ENCODE peak calls at places on chromosomes 4 and X, in six cellular contexts. One of them, this sample, is unnamed.

GRCh38 chr4:4668355-4669210 is 126.7 kb upstream of the STX18 start:
- DNase-seq in left cardiac atrium: no peak
- DNase-seq in Jurkat, Clone E6-1: no peak
- DNase-seq in EL: no peak
- DNase-seq in kidney glomerular epithelial cell: no peak
- DNase-seq in cerebellum: no peak
- DNase-seq in this sample: no peak

GRCh38 chr4:156512622-156513021 is 459.0 kb downstream of the PDGFC start:
- DNase-seq in left cardiac atrium: no peak
- DNase-seq in EL: no peak
- DNase-seq in Jurkat, Clone E6-1: no peak
- DNase-seq in cerebellum: no peak
- DNase-seq in kidney glomerular epithelial cell: no peak
- DNase-seq in this sample: peak; percentile 9

GRCh38 chr4:173294444-173294843 is 39.7 kb downstream of the HMGB2 start:
- DNase-seq in EL: no peak
- DNase-seq in cerebellum: no peak
- DNase-seq in kidney glomerular epithelial cell: no peak
- DNase-seq in left cardiac atrium: no peak
- DNase-seq in Jurkat, Clone E6-1: no peak
- DNase-seq in this sample: no peak

GRCh38 chr4:11624370-11624769 is 195.7 kb upstream of the HS3ST1 start:
- DNase-seq in cerebellum: no peak
- DNase-seq in kidney glomerular epithelial cell: no peak
- DNase-seq in left cardiac atrium: no peak
- DNase-seq in EL: no peak
- DNase-seq in Jurkat, Clone E6-1: no peak
- DNase-seq in this sample: no peak

GRCh38 chrX:723781-724180 is 93.2 kb downstream of the SHOX start:
- DNase-seq in cerebellum: no peak
- DNase-seq in kidney glomerular epithelial cell: no peak
- DNase-seq in EL: peak; percentile 19
- DNase-seq in Jurkat, Clone E6-1: no peak
- DNase-seq in left cardiac atrium: no peak
- DNase-seq in this sample: no peak

GRCh38 chr4:61277785-61278184 is 77.7 kb downstream of the ADGRL3 start:
- DNase-seq in EL: no peak
- DNase-seq in Jurkat, Clone E6-1: no peak
- DNase-seq in left cardiac atrium: no peak
- DNase-seq in cerebellum: peak; percentile 49
- DNase-seq in kidney glomerular epithelial cell: no peak
- DNase-seq in this sample: no peak

GRCh38 chr4:78870056-78870455 is 69.2 kb downstream of the PAQR3 start:
- DNase-seq in EL: no peak
- DNase-seq in Jurkat, Clone E6-1: no peak
- DNase-seq in cerebellum: no peak
- DNase-seq in kidney glomerular epithelial cell: no peak
- DNase-seq in left cardiac atrium: no peak
- DNase-seq in this sample: no peak

GRCh38 chrX:42673411-42673810 is 104.6 kb downstream of the PPP1R2C start:
- DNase-seq in EL: no peak
- DNase-seq in cerebellum: no peak
- DNase-seq in kidney glomerular epithelial cell: no peak
- DNase-seq in Jurkat, Clone E6-1: no peak
- DNase-seq in left cardiac atrium: no peak
- DNase-seq in this sample: no peak

GRCh38 chr4:154743683-154744340 is at the start of gene LRAT:
- DNase-seq in EL: no peak
- DNase-seq in left cardiac atrium: peak; percentile 54
- DNase-seq in Jurkat, Clone E6-1: no peak
- DNase-seq in cerebellum: peak; percentile 2
- DNase-seq in kidney glomerular epithelial cell: peak; percentile 44
- DNase-seq in this sample: no peak

GRCh38 chr4:87865288-87865687 is 32.5 kb downstream of the MEPE start:
- DNase-seq in EL: no peak
- DNase-seq in left cardiac atrium: no peak
- DNase-seq in cerebellum: no peak
- DNase-seq in Jurkat, Clone E6-1: no peak
- DNase-seq in kidney glomerular epithelial cell: no peak
- DNase-seq in this sample: no peak

GRCh38 chr4:152356428-152357034 is 179.4 kb downstream of the FBXW7 start:
- DNase-seq in kidney glomerular epithelial cell: peak; percentile 18
- DNase-seq in Jurkat, Clone E6-1: no peak
- DNase-seq in cerebellum: no peak
- DNase-seq in EL: peak; percentile 43
- DNase-seq in left cardiac atrium: no peak
- DNase-seq in this sample: no peak

GRCh38 chr4:94364527-94364926 is 21.9 kb upstream of the HPGDS start:
- DNase-seq in left cardiac atrium: no peak
- DNase-seq in kidney glomerular epithelial cell: no peak
- DNase-seq in EL: no peak
- DNase-seq in cerebellum: no peak
- DNase-seq in Jurkat, Clone E6-1: no peak
- DNase-seq in this sample: no peak

GRCh38 chrX:151702021-151702714 is 6.9 kb downstream of the PRRG3 start:
- DNase-seq in kidney glomerular epithelial cell: no peak
- DNase-seq in cerebellum: no peak
- DNase-seq in left cardiac atrium: no peak
- DNase-seq in Jurkat, Clone E6-1: no peak
- DNase-seq in EL: no peak
- DNase-seq in this sample: no peak

GRCh38 chr4:1731180-1731579 is 9.9 kb downstream of the TACC3 start:
- DNase-seq in EL: no peak
- DNase-seq in cerebellum: no peak
- DNase-seq in Jurkat, Clone E6-1: no peak
- DNase-seq in kidney glomerular epithelial cell: no peak
- DNase-seq in left cardiac atrium: no peak
- DNase-seq in this sample: no peak

GRCh38 chr4:105909699-105910340 is 14.5 kb downstream of the NPNT start:
- DNase-seq in left cardiac atrium: no peak
- DNase-seq in kidney glomerular epithelial cell: no peak
- DNase-seq in EL: no peak
- DNase-seq in cerebellum: no peak
- DNase-seq in Jurkat, Clone E6-1: no peak
- DNase-seq in this sample: no peak

GRCh38 chr4:108937066-108937465 is 174.2 kb upstream of the ETNPPL start:
- DNase-seq in EL: no peak
- DNase-seq in Jurkat, Clone E6-1: no peak
- DNase-seq in kidney glomerular epithelial cell: no peak
- DNase-seq in left cardiac atrium: no peak
- DNase-seq in cerebellum: no peak
- DNase-seq in this sample: no peak

GRCh38 chrX:23786268-23786815 is 3.4 kb downstream of the SAT1 start:
- DNase-seq in Jurkat, Clone E6-1: no peak
- DNase-seq in cerebellum: no peak
- DNase-seq in left cardiac atrium: peak; percentile 26
- DNase-seq in EL: no peak
- DNase-seq in kidney glomerular epithelial cell: no peak
- DNase-seq in this sample: no peak

GRCh38 chr4:38664704-38665401 is 854 bp downstream of the KLF3 start:
- DNase-seq in Jurkat, Clone E6-1: no peak
- DNase-seq in kidney glomerular epithelial cell: peak; percentile 52
- DNase-seq in EL: peak; percentile 65
- DNase-seq in cerebellum: peak; percentile 69
- DNase-seq in left cardiac atrium: peak; percentile 73
- DNase-seq in this sample: peak; percentile 48

GRCh38 chr4:28287837-28288236 is 1427.2 kb downstream of the STIM2 start:
- DNase-seq in Jurkat, Clone E6-1: no peak
- DNase-seq in cerebellum: no peak
- DNase-seq in left cardiac atrium: peak; percentile 27
- DNase-seq in EL: peak; percentile 99
- DNase-seq in kidney glomerular epithelial cell: peak; percentile 95
- DNase-seq in this sample: no peak

GRCh38 chr4:158181906-158182305 is 9.1 kb upstream of the GASK1B start:
- DNase-seq in cerebellum: no peak
- DNase-seq in EL: no peak
- DNase-seq in kidney glomerular epithelial cell: no peak
- DNase-seq in Jurkat, Clone E6-1: no peak
- DNase-seq in left cardiac atrium: no peak
- DNase-seq in this sample: no peak

GRCh38 chr4:65391814-65392213 is 278.5 kb downstream of the EPHA5 start:
- DNase-seq in cerebellum: no peak
- DNase-seq in left cardiac atrium: no peak
- DNase-seq in EL: no peak
- DNase-seq in kidney glomerular epithelial cell: no peak
- DNase-seq in Jurkat, Clone E6-1: no peak
- DNase-seq in this sample: no peak

GRCh38 chr4:81550005-81550896 is 78.5 kb upstream of the RASGEF1B start:
- DNase-seq in EL: no peak
- DNase-seq in Jurkat, Clone E6-1: no peak
- DNase-seq in cerebellum: no peak
- DNase-seq in kidney glomerular epithelial cell: no peak
- DNase-seq in left cardiac atrium: peak; percentile 23
- DNase-seq in this sample: no peak

GRCh38 chr4:10333942-10334341 is 123.3 kb downstream of the ZNF518B start:
- DNase-seq in Jurkat, Clone E6-1: no peak
- DNase-seq in kidney glomerular epithelial cell: no peak
- DNase-seq in cerebellum: no peak
- DNase-seq in EL: peak; percentile 26
- DNase-seq in left cardiac atrium: no peak
- DNase-seq in this sample: no peak

GRCh38 chrX:46693149-46693548 is 65.8 kb downstream of the SLC9A7 start:
- DNase-seq in kidney glomerular epithelial cell: no peak
- DNase-seq in Jurkat, Clone E6-1: no peak
- DNase-seq in left cardiac atrium: no peak
- DNase-seq in EL: no peak
- DNase-seq in cerebellum: no peak
- DNase-seq in this sample: no peak

GRCh38 chr4:173958445-173958844 is 325.0 kb downstream of the FBXO8 start:
- DNase-seq in left cardiac atrium: no peak
- DNase-seq in kidney glomerular epithelial cell: peak; percentile 30
- DNase-seq in EL: peak; percentile 2
- DNase-seq in Jurkat, Clone E6-1: no peak
- DNase-seq in cerebellum: no peak
- DNase-seq in this sample: peak; percentile 29

GRCh38 chr4:47619691-47620090 is 134.6 kb downstream of the ATP10D start:
- DNase-seq in Jurkat, Clone E6-1: no peak
- DNase-seq in left cardiac atrium: no peak
- DNase-seq in kidney glomerular epithelial cell: no peak
- DNase-seq in cerebellum: no peak
- DNase-seq in EL: no peak
- DNase-seq in this sample: no peak

GRCh38 chrX:153032397-153033118 is 23.7 kb upstream of the PNMA3 start:
- DNase-seq in left cardiac atrium: peak; percentile 74
- DNase-seq in EL: peak; percentile 64
- DNase-seq in Jurkat, Clone E6-1: peak; percentile 17
- DNase-seq in cerebellum: peak; percentile 57
- DNase-seq in kidney glomerular epithelial cell: peak; percentile 0
- DNase-seq in this sample: peak; percentile 17

GRCh38 chr4:63795301-63795700 is 613.9 kb downstream of the TECRL start:
- DNase-seq in kidney glomerular epithelial cell: no peak
- DNase-seq in cerebellum: no peak
- DNase-seq in EL: no peak
- DNase-seq in left cardiac atrium: no peak
- DNase-seq in Jurkat, Clone E6-1: no peak
- DNase-seq in this sample: no peak

GRCh38 chr4:85370400-85371032 is 104.4 kb upstream of the ARHGAP24 start:
- DNase-seq in kidney glomerular epithelial cell: peak; percentile 29
- DNase-seq in EL: peak; percentile 47
- DNase-seq in Jurkat, Clone E6-1: peak; percentile 10
- DNase-seq in cerebellum: no peak
- DNase-seq in left cardiac atrium: peak; percentile 22
- DNase-seq in this sample: peak; percentile 74

GRCh38 chrX:10166731-10167149 is 10.0 kb downstream of the CLCN4 start:
- DNase-seq in Jurkat, Clone E6-1: no peak
- DNase-seq in cerebellum: no peak
- DNase-seq in EL: no peak
- DNase-seq in kidney glomerular epithelial cell: no peak
- DNase-seq in left cardiac atrium: no peak
- DNase-seq in this sample: peak; percentile 16

GRCh38 chrX:132467029-132467428 is 21.8 kb downstream of the MBNL3 start:
- DNase-seq in left cardiac atrium: no peak
- DNase-seq in Jurkat, Clone E6-1: no peak
- DNase-seq in kidney glomerular epithelial cell: no peak
- DNase-seq in cerebellum: no peak
- DNase-seq in EL: no peak
- DNase-seq in this sample: no peak

GRCh38 chr4:24607338-24607737 is 23.0 kb upstream of the DHX15 start:
- DNase-seq in cerebellum: no peak
- DNase-seq in left cardiac atrium: no peak
- DNase-seq in kidney glomerular epithelial cell: no peak
- DNase-seq in Jurkat, Clone E6-1: no peak
- DNase-seq in EL: no peak
- DNase-seq in this sample: no peak

GRCh38 chr4:165877291-165877690 is 4.3 kb downstream of the TLL1 start:
- DNase-seq in cerebellum: no peak
- DNase-seq in left cardiac atrium: no peak
- DNase-seq in Jurkat, Clone E6-1: no peak
- DNase-seq in kidney glomerular epithelial cell: no peak
- DNase-seq in EL: no peak
- DNase-seq in this sample: no peak

GRCh38 chr4:16205298-16206164 is 20.7 kb downstream of the TAPT1 start:
- DNase-seq in kidney glomerular epithelial cell: peak; percentile 49
- DNase-seq in left cardiac atrium: no peak
- DNase-seq in Jurkat, Clone E6-1: peak; percentile 45
- DNase-seq in EL: peak; percentile 4
- DNase-seq in cerebellum: peak; percentile 55
- DNase-seq in this sample: peak; percentile 62

GRCh38 chrX:1099146-1099770 is 113.2 kb downstream of the CRLF2 start:
- DNase-seq in EL: no peak
- DNase-seq in Jurkat, Clone E6-1: no peak
- DNase-seq in cerebellum: no peak
- DNase-seq in left cardiac atrium: no peak
- DNase-seq in kidney glomerular epithelial cell: no peak
- DNase-seq in this sample: no peak

GRCh38 chrX:13770013-13770412 is 35.5 kb downstream of the OFD1 start:
- DNase-seq in cerebellum: no peak
- DNase-seq in kidney glomerular epithelial cell: no peak
- DNase-seq in Jurkat, Clone E6-1: no peak
- DNase-seq in EL: no peak
- DNase-seq in left cardiac atrium: no peak
- DNase-seq in this sample: no peak

This sample was measured in Kasumi-1.